ENCODE peak calls at places on chromosomes 16 and 17, in seven cellular contexts. I, P, B, T, C, N and Q are unnamed samples.

GRCh38 chr17:67548693-67549092 is 169.0 kb upstream of the NOL11 start:
- DNase-seq in I (no peak), P (no peak), B (no peak), T (no peak), C (no peak), N (no peak), Q (no peak)

GRCh38 chr16:48291754-48292153 is 44.4 kb upstream of the ABCC11 start:
- DNase-seq in I (no peak), P (no peak), B (no peak), T (no peak), C (no peak), N (no peak), Q (no peak)

GRCh38 chr17:18187226-18187625 is 3.6 kb downstream of the ALKBH5 start:
- DNase-seq in I (no peak), P (no peak), B (no peak), T (no peak), C (no peak), N (no peak), Q (no peak)

GRCh38 chr16:67542464-67542863 is 13.8 kb downstream of the RIPOR1 start:
- DNase-seq in I (no peak), P (peak), B (no peak), T (no peak), C (no peak), N (peak), Q (no peak)

GRCh38 chr17:78318843-78319242 is 41.0 kb downstream of the SOCS3 start:
- DNase-seq in I (no peak), P (no peak), B (no peak), T (no peak), C (no peak), N (no peak), Q (no peak)

GRCh38 chr17:10837987-10838386 is at the start of gene PIRT:
- DNase-seq in I (no peak), P (no peak), B (no peak), T (no peak), C (no peak), N (no peak), Q (no peak)

GRCh38 chr17:7552621-7553051 is 3.8 kb downstream of the TNFSF12 start:
- DNase-seq in I (peak), P (peak), B (no peak), T (no peak), C (no peak), N (no peak), Q (peak)

GRCh38 chr16:65889533-65889966 is 476.9 kb upstream of the CDH5 start:
- DNase-seq in I (no peak), P (no peak), B (no peak), T (no peak), C (no peak), N (no peak), Q (no peak)

GRCh38 chr17:31877341-31877740 is 18.3 kb upstream of the COPRS start:
- DNase-seq in I (no peak), P (no peak), B (no peak), T (no peak), C (no peak), N (no peak), Q (no peak)

GRCh38 chr17:15651583-15652110 is 32.1 kb upstream of the FBXW10B start:
- DNase-seq in I (no peak), P (peak), B (peak), T (peak), C (no peak), N (no peak), Q (peak)

GRCh38 chr16:11613381-11614303 is 26.9 kb upstream of the LITAF start:
- DNase-seq in I (peak), P (no peak), B (no peak), T (no peak), C (no peak), N (no peak), Q (no peak)

GRCh38 chr17:76687278-76688164 is 23.2 kb downstream of the MXRA7 start:
- DNase-seq in I (no peak), P (no peak), B (no peak), T (no peak), C (no peak), N (no peak), Q (no peak)

GRCh38 chr17:54919456-54919855 is 18.8 kb downstream of the TOM1L1 start:
- DNase-seq in I (no peak), P (no peak), B (no peak), T (no peak), C (no peak), N (no peak), Q (no peak)